ENCODE peak calls at places on chromosomes 6 and 20, in five cellular contexts. N is cardiac fibroblast, F is IMR-90, X is left ventricle myocardium inferior, Y is brain microvascular endothelial cell. Z is an unnamed sample.

GRCh38 chr6:138503881-138504680 is 4.8 kb upstream of the NHSL1 start:
- DNase-seq in N (peak; percentile 28), F (no peak), X (no peak), Y (no peak), Z (no peak)

GRCh38 chr20:58650181-58650775 is 805 bp upstream of the STX16 start:
- DNase-seq in N (no peak), F (no peak), X (peak; percentile 29), Y (no peak), Z (no peak)

GRCh38 chr6:34068462-34069044 is 77.3 kb downstream of the GRM4 start:
- DNase-seq in N (no peak), F (no peak), X (no peak), Y (no peak), Z (no peak)

GRCh38 chr6:143774347-143774746 is 68.8 kb upstream of the LTV1 start:
- DNase-seq in N (no peak), F (no peak), X (no peak), Y (no peak), Z (no peak)

GRCh38 chr20:63493563-63494020 is 5.3 kb downstream of the EEF1A2 start:
- DNase-seq in N (no peak), F (no peak), X (no peak), Y (no peak), Z (no peak)

GRCh38 chr20:23612385-23612784 is 6.7 kb upstream of the CST9 start:
- DNase-seq in N (no peak), F (no peak), X (no peak), Y (no peak), Z (no peak)

GRCh38 chr6:166286831-166287271 is 21.3 kb downstream of the PRR18 start:
- DNase-seq in N (no peak), F (no peak), X (no peak), Y (no peak), Z (no peak)

GRCh38 chr20:568865-569415 is 25.4 kb upstream of the CSNK2A1 start:
- DNase-seq in N (no peak), F (no peak), X (no peak), Y (no peak), Z (no peak)

GRCh38 chr6:23457321-23457720 is 668.7 kb upstream of the NRSN1 start:
- DNase-seq in N (no peak), F (no peak), X (no peak), Y (no peak), Z (no peak)

GRCh38 chr20:39253051-39253682 is 291.0 kb downstream of the DHX35 start:
- DNase-seq in N (no peak), F (no peak), X (no peak), Y (no peak), Z (no peak)

GRCh38 chr20:10511507-10512231 is 76.6 kb downstream of the SLX4IP start:
- DNase-seq in N (peak; percentile 98), F (peak; percentile 99), X (peak; percentile 66), Y (peak; percentile 98), Z (peak; percentile 95)

GRCh38 chr20:60113024-60113724 is 155.0 kb downstream of the CDH26 start:
- DNase-seq in N (no peak), F (no peak), X (no peak), Y (no peak), Z (no peak)

GRCh38 chr6:168035098-168035660 is 37.7 kb downstream of the KIF25 start:
- DNase-seq in N (peak; percentile 54), F (peak; percentile 78), X (peak; percentile 78), Y (peak; percentile 85), Z (peak; percentile 43)

GRCh38 chr20:63705232-63706026 is 2.3 kb downstream of the ARFRP1 start:
- DNase-seq in N (no peak), F (no peak), X (no peak), Y (no peak), Z (no peak)

GRCh38 chr20:37345339-37346231 is at the start of gene SRC:
- DNase-seq in N (peak; percentile 65), F (peak; percentile 60), X (peak; percentile 85), Y (peak; percentile 49), Z (peak; percentile 75)

GRCh38 chr6:106752641-106753040 is 123.3 kb downstream of the QRSL1 start:
- DNase-seq in N (no peak), F (no peak), X (no peak), Y (no peak), Z (no peak)

GRCh38 chr6:123519191-123519510 is 117.6 kb downstream of the TRDN start:
- DNase-seq in N (no peak), F (no peak), X (peak; percentile 85), Y (no peak), Z (no peak)

GRCh38 chr20:32828029-32828666 is 8.4 kb downstream of the MAPRE1 start:
- DNase-seq in N (peak; percentile 39), F (peak; percentile 56), X (no peak), Y (no peak), Z (peak; percentile 47)

GRCh38 chr6:4840169-4840568 is 64.0 kb downstream of the CDYL start:
- DNase-seq in N (no peak), F (no peak), X (no peak), Y (no peak), Z (no peak)

GRCh38 chr20:48807586-48808381 is 20.0 kb downstream of the PREX1 start:
- DNase-seq in N (no peak), F (no peak), X (peak; percentile 55), Y (no peak), Z (no peak)

GRCh38 chr6:21438986-21439352 is 154.6 kb upstream of the SOX4 start:
- DNase-seq in N (peak; percentile 6), F (no peak), X (no peak), Y (no peak), Z (no peak)

DNA sequence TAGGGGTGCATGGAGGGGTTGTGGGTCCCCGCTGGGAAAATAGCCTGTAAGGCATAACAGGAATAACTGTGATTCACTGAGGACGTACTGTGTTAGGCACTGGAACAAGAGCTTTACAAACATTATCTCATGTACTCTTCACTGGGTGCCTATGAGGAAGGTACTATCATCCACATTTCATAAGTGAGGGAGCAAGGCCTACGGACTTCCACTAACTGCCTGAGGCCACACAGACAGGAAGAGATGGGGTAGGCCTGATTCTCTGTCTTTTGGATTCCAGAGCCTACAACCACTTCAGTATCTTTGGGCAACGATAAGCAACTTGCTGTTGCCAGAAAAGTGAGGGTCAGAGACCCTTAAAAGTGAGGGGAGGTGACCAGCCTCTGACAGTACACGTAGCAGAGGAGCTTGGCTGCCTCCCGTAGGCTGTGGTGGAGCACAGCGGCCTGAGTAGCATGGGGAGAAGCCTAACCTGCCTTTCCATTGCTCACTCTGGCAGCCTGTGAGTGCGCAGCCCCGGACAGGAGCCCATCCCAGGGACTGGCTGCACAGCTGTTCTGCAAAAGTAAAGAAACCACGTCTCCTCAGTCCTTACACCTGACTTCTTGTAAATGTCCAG is 30.4 kb downstream of the PSMB1 start:
- DNase-seq in N (peak; percentile 24), F (peak; percentile 24), X (no peak), Y (no peak), Z (peak; percentile 40)
- TF ChIP-seq CTCF in N (peak; percentile 27), F (peak; percentile 42), X (peak; percentile 16), Y (peak; percentile 69), Z (peak; percentile 43)

GRCh38 chr6:44053106-44053756 is 74.0 kb downstream of the MRPL14 start:
- DNase-seq in N (no peak), F (no peak), X (no peak), Y (no peak), Z (no peak)

GRCh38 chr6:44052419-44053011 is 74.7 kb downstream of the MRPL14 start:
- DNase-seq in N (peak; percentile 85), F (peak; percentile 80), X (no peak), Y (peak; percentile 75), Z (no peak)

GRCh38 chr6:44056392-44057237 is 70.6 kb downstream of the MRPL14 start:
- DNase-seq in N (peak; percentile 80), F (peak; percentile 90), X (peak; percentile 72), Y (no peak), Z (no peak)

GRCh38 chr6:44053760-44054556 is 73.3 kb downstream of the MRPL14 start:
- DNase-seq in N (peak; percentile 68), F (peak; percentile 87), X (no peak), Y (peak; percentile 66), Z (no peak)

DNA sequence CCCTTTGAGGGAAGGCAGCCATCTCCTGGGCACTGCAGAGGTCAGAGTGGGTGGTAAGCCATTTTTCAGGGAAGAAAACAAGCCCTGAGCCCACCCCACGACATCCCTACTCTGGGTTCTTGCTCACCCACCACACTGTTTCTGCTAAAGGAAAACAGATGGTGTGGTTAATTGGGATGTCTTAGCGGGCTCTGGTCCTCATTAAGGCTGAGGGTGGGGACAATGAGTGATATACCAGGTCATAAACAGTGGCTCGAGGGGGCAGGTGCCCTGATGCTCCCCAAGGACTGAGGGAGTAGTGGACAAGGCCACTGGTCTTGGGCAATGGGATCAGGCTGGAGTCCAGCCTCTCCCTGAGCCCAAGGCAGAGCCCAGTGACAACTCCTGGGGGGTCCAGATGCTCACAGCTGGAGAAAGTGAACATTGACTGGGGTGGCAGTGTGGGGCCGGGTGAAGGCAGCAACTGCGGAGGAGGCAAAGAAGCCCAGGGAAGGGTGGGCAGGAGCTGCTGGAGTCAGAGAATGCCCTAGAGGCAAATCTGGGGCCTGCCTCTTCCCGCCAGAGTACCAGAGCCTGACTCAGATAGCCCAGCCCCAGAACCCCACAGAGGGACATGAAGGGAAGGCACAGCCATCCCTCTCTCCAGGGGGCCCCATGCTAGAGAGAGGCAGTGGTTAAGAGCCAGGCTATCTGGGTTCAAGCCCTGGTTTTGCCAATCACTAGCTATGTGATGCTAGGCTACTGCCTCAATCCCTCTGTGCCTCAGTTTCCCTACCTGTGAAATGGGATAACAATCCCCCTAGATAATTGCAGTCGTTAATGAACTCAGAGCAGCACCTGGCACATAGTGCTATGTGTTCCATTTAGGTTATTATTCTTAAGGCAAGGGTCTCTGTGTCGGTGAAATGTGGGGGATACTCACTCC is 72.4 kb downstream of the MRPL14 start:
- DNase-seq in N (peak; percentile 40), F (peak; percentile 62), X (no peak), Y (no peak), Z (peak; percentile 65)
- H3K4me3 ChIP-seq in N (no peak overlapping the region), F (no peak overlapping the region), X (no peak overlapping the region), Y (no peak overlapping the region), Z (no peak overlapping the region)

GRCh38 chr6:41462980-41463930 is 82.9 kb upstream of the FOXP4 start:
- DNase-seq in N (peak; percentile 77), F (peak; percentile 77), X (peak; percentile 73), Y (peak; percentile 72), Z (peak; percentile 53)
- TF ChIP-seq CTCF in N (peak; percentile 76), F (peak; percentile 92), X (peak; percentile 77), Y (peak; percentile 86), Z (peak; percentile 44)

GRCh38 chr20:43765933-43766332 is 39.1 kb upstream of the GTSF1L start:
- DNase-seq in N (no peak), F (no peak), X (no peak), Y (no peak), Z (no peak)
- H3K4me3 ChIP-seq in N (no peak overlapping the region), F (no peak overlapping the region), X (no peak overlapping the region), Y (no peak overlapping the region), Z (no peak overlapping the region)

GRCh38 chr6:10991115-10991514 is 53.0 kb downstream of the ELOVL2 start:
- DNase-seq in N (no peak), F (no peak), X (no peak), Y (no peak), Z (no peak)
- TF ChIP-seq CTCF in N (no peak), F (no peak), X (no peak), Y (no peak), Z (no peak)